ENCODE peak calls at places on chromosomes 4 and X, in seven cellular contexts. One of them, this sample, is unnamed.

GRCh38 chrX:17527135-17527701 is 152.2 kb downstream of the NHS start:
- DNase-seq in right lobe of liver: no peak
- DNase-seq in A549: no peak
- DNase-seq in fibroblast of lung: peak
- DNase-seq in mammary epithelial cell: no peak
- DNase-seq in mesothelial cell of epicardium: no peak
- DNase-seq in MCF 10A: peak
- DNase-seq in this sample: no peak

GRCh38 chr4:155657985-155658384 is 8.7 kb upstream of the GUCY1A1 start:
- DNase-seq in right lobe of liver: no peak
- DNase-seq in A549: no peak
- DNase-seq in fibroblast of lung: no peak
- DNase-seq in mammary epithelial cell: no peak
- DNase-seq in mesothelial cell of epicardium: no peak
- DNase-seq in MCF 10A: no peak
- DNase-seq in this sample: no peak

GRCh38 chrX:105375816-105376215 is 155.3 kb upstream of the TEX13A start:
- DNase-seq in right lobe of liver: no peak
- DNase-seq in A549: no peak
- DNase-seq in fibroblast of lung: peak
- DNase-seq in mammary epithelial cell: peak
- DNase-seq in mesothelial cell of epicardium: no peak
- DNase-seq in MCF 10A: peak
- DNase-seq in this sample: no peak

GRCh38 chr4:47525154-47525819 is 40.2 kb downstream of the ATP10D start:
- DNase-seq in right lobe of liver: no peak
- DNase-seq in A549: peak
- DNase-seq in fibroblast of lung: peak
- DNase-seq in mammary epithelial cell: peak
- DNase-seq in mesothelial cell of epicardium: no peak
- DNase-seq in MCF 10A: peak
- DNase-seq in this sample: no peak

GRCh38 chr4:133162941-133163340 is 13.8 kb downstream of the PCDH10 start:
- DNase-seq in right lobe of liver: no peak
- DNase-seq in A549: no peak
- DNase-seq in fibroblast of lung: peak
- DNase-seq in mammary epithelial cell: no peak
- DNase-seq in mesothelial cell of epicardium: no peak
- DNase-seq in MCF 10A: no peak
- DNase-seq in this sample: no peak

GRCh38 chr4:125833-126232 is 1.5 kb downstream of the ZNF718 start:
- DNase-seq in right lobe of liver: no peak
- DNase-seq in A549: no peak
- DNase-seq in fibroblast of lung: no peak
- DNase-seq in mammary epithelial cell: peak
- DNase-seq in mesothelial cell of epicardium: no peak
- DNase-seq in MCF 10A: no peak
- DNase-seq in this sample: no peak

GRCh38 chr4:78799551-78800495 is 23.7 kb downstream of the BMP2K start:
- DNase-seq in right lobe of liver: no peak
- DNase-seq in A549: no peak
- DNase-seq in fibroblast of lung: peak
- DNase-seq in mammary epithelial cell: peak
- DNase-seq in mesothelial cell of epicardium: no peak
- DNase-seq in MCF 10A: peak
- DNase-seq in this sample: no peak

GRCh38 chr4:75800972-75801371 is 76.6 kb downstream of the USO1 start:
- DNase-seq in right lobe of liver: no peak
- DNase-seq in A549: no peak
- DNase-seq in fibroblast of lung: no peak
- DNase-seq in mammary epithelial cell: peak
- DNase-seq in mesothelial cell of epicardium: no peak
- DNase-seq in MCF 10A: peak
- DNase-seq in this sample: no peak

GRCh38 chrX:153731117-153731844 is 6.6 kb downstream of the ABCD1 start:
- DNase-seq in right lobe of liver: no peak
- DNase-seq in A549: no peak
- DNase-seq in fibroblast of lung: no peak
- DNase-seq in mammary epithelial cell: no peak
- DNase-seq in mesothelial cell of epicardium: no peak
- DNase-seq in MCF 10A: peak
- DNase-seq in this sample: no peak

GRCh38 chrX:87409113-87409841 is 108.3 kb upstream of the KLHL4 start:
- DNase-seq in right lobe of liver: peak
- DNase-seq in A549: peak
- DNase-seq in fibroblast of lung: peak
- DNase-seq in mammary epithelial cell: peak
- DNase-seq in mesothelial cell of epicardium: no peak
- DNase-seq in MCF 10A: peak
- DNase-seq in this sample: peak

GRCh38 chr4:117096886-117097285 is 11.5 kb upstream of the TRAM1L1 start:
- DNase-seq in right lobe of liver: no peak
- DNase-seq in A549: no peak
- DNase-seq in fibroblast of lung: no peak
- DNase-seq in mammary epithelial cell: no peak
- DNase-seq in mesothelial cell of epicardium: no peak
- DNase-seq in MCF 10A: no peak
- DNase-seq in this sample: no peak

GRCh38 chrX:153423652-153424051 is 12.4 kb downstream of the ZFP92 start:
- DNase-seq in right lobe of liver: peak
- DNase-seq in A549: no peak
- DNase-seq in fibroblast of lung: no peak
- DNase-seq in mammary epithelial cell: no peak
- DNase-seq in mesothelial cell of epicardium: no peak
- DNase-seq in MCF 10A: peak
- DNase-seq in this sample: no peak

GRCh38 chr4:149161247-149161646 is 654.4 kb downstream of the IQCM start:
- DNase-seq in right lobe of liver: no peak
- DNase-seq in A549: no peak
- DNase-seq in fibroblast of lung: peak
- DNase-seq in mammary epithelial cell: no peak
- DNase-seq in mesothelial cell of epicardium: no peak
- DNase-seq in MCF 10A: peak
- DNase-seq in this sample: peak

GRCh38 chr4:104677122-104677521 is 182.4 kb upstream of the CXXC4 start:
- DNase-seq in right lobe of liver: no peak
- DNase-seq in A549: no peak
- DNase-seq in fibroblast of lung: peak
- DNase-seq in mammary epithelial cell: no peak
- DNase-seq in mesothelial cell of epicardium: no peak
- DNase-seq in MCF 10A: no peak
- DNase-seq in this sample: no peak

GRCh38 chr4:70718811-70719604 is 2.8 kb upstream of the RUFY3 start:
- DNase-seq in right lobe of liver: no peak
- DNase-seq in A549: no peak
- DNase-seq in fibroblast of lung: peak
- DNase-seq in mammary epithelial cell: peak
- DNase-seq in mesothelial cell of epicardium: no peak
- DNase-seq in MCF 10A: no peak
- DNase-seq in this sample: no peak

DNA sequence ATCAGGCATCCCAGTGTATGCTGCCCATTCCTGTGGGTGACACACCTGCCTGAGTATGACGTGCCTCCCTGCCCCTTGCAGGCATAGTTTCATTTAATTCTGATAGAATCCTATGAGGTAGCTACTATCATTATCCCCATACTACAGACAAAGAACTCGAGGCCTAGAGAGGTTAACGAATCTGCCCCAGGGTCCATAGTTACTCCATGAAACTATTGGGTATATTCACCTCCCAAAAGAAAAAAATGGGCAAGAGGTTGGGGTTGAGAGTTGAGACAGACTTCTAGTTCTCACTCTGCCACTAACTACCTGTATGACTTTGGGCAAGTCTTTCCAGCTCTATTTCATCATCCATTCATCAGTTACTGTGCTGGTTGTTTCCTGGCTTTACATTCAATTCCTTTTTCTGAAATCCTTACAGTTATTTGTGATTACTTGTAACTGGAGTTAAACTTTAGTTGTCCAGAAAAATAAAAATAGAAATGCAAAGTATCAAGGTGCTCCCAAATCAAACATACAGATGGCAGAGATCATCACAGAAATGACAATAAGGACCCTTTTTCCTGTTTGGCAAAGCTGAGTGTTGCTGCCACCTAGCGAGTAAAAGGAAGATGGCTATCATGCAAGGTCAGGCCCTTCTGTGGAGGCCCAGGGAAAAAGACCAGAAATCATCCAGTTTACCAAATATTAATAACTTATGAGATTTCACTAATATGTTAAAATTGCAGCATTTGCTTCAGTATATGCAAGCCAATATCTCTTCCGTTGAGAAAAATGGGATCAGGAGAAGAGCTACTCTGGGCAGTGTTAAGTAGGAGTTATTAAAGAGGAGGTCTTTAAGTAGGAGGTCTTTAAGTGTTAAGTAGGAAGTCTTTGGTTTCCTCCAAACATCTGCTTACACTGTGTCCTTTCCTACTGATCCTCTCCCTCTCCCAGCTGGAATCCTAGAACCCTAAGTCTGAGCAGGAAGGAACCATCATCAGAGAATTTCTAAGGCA is 17.1 kb upstream of the MAP7D3 start:
- DNase-seq in right lobe of liver: no peak
- DNase-seq in A549: peak
- DNase-seq in fibroblast of lung: no peak
- DNase-seq in mammary epithelial cell: no peak
- DNase-seq in mesothelial cell of epicardium: no peak
- DNase-seq in MCF 10A: peak
- DNase-seq in this sample: no peak
- TF ChIP-seq CTCF in right lobe of liver: peak
- TF ChIP-seq CTCF in A549: peak
- TF ChIP-seq CTCF in fibroblast of lung: peak
- TF ChIP-seq CTCF in mammary epithelial cell: peak
- TF ChIP-seq CTCF in mesothelial cell of epicardium: peak
- TF ChIP-seq CTCF in MCF 10A: peak
- TF ChIP-seq CTCF in this sample: peak

GRCh38 chrX:45781901-45782553 is 581.4 kb upstream of the DIPK2B start:
- DNase-seq in right lobe of liver: no peak
- DNase-seq in A549: peak
- DNase-seq in fibroblast of lung: peak
- DNase-seq in mammary epithelial cell: peak
- DNase-seq in mesothelial cell of epicardium: no peak
- DNase-seq in MCF 10A: peak
- DNase-seq in this sample: no peak
- TF ChIP-seq CTCF in right lobe of liver: peak
- TF ChIP-seq CTCF in A549: peak
- TF ChIP-seq CTCF in fibroblast of lung: peak
- TF ChIP-seq CTCF in mammary epithelial cell: peak
- TF ChIP-seq CTCF in mesothelial cell of epicardium: no peak
- TF ChIP-seq CTCF in MCF 10A: peak
- TF ChIP-seq CTCF in this sample: peak

GRCh38 chr4:73257242-73257994 is 1.2 kb downstream of the ANKRD17 start:
- DNase-seq in right lobe of liver: peak
- DNase-seq in A549: peak
- DNase-seq in fibroblast of lung: peak
- DNase-seq in mammary epithelial cell: peak
- DNase-seq in mesothelial cell of epicardium: peak
- DNase-seq in MCF 10A: peak
- DNase-seq in this sample: peak

GRCh38 chr4:73257995-73258667 is 467 bp downstream of the ANKRD17 start:
- DNase-seq in right lobe of liver: peak
- DNase-seq in A549: peak
- DNase-seq in fibroblast of lung: peak
- DNase-seq in mammary epithelial cell: peak
- DNase-seq in mesothelial cell of epicardium: no peak
- DNase-seq in MCF 10A: peak
- DNase-seq in this sample: no peak

GRCh38 chr4:73259552-73260140 is 1.0 kb upstream of the ANKRD17 start:
- DNase-seq in right lobe of liver: no peak
- DNase-seq in A549: no peak
- DNase-seq in fibroblast of lung: peak
- DNase-seq in mammary epithelial cell: no peak
- DNase-seq in mesothelial cell of epicardium: no peak
- DNase-seq in MCF 10A: no peak
- DNase-seq in this sample: no peak

GRCh38 chr4:73258668-73259551 is at the start of gene ANKRD17:
- DNase-seq in right lobe of liver: peak
- DNase-seq in A549: peak
- DNase-seq in fibroblast of lung: peak
- DNase-seq in mammary epithelial cell: peak
- DNase-seq in mesothelial cell of epicardium: peak
- DNase-seq in MCF 10A: peak
- DNase-seq in this sample: peak
- TF ChIP-seq CTCF in right lobe of liver: no peak
- TF ChIP-seq CTCF in A549: no peak
- TF ChIP-seq CTCF in fibroblast of lung: no peak
- TF ChIP-seq CTCF in mammary epithelial cell: no peak
- TF ChIP-seq CTCF in mesothelial cell of epicardium: peak
- TF ChIP-seq CTCF in MCF 10A: no peak
- TF ChIP-seq CTCF in this sample: no peak

DNA sequence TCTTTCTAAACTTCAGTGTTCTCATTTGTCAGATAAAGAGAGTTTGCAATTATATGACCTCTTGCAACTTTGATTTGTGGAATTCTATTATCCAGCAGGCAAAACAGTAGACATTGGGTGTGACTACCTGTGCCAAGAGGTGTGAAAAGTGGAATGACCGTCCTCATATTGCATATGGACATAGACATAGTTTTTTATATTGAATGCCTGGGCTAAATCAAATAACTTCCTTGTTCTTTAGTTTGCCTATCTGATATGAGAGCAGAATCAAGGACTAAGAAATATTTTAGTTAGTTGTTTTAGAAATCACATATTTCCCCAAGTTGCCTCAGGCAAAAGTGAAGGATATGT is 117.7 kb upstream of the KLF8 start:
- DNase-seq in right lobe of liver: no peak
- DNase-seq in A549: no peak
- DNase-seq in fibroblast of lung: no peak
- DNase-seq in mammary epithelial cell: no peak
- DNase-seq in mesothelial cell of epicardium: no peak
- DNase-seq in MCF 10A: no peak
- DNase-seq in this sample: no peak
- TF ChIP-seq CTCF in right lobe of liver: no peak
- TF ChIP-seq CTCF in A549: no peak
- TF ChIP-seq CTCF in fibroblast of lung: no peak
- TF ChIP-seq CTCF in mammary epithelial cell: no peak
- TF ChIP-seq CTCF in mesothelial cell of epicardium: no peak
- TF ChIP-seq CTCF in MCF 10A: no peak
- TF ChIP-seq CTCF in this sample: no peak

DNA sequence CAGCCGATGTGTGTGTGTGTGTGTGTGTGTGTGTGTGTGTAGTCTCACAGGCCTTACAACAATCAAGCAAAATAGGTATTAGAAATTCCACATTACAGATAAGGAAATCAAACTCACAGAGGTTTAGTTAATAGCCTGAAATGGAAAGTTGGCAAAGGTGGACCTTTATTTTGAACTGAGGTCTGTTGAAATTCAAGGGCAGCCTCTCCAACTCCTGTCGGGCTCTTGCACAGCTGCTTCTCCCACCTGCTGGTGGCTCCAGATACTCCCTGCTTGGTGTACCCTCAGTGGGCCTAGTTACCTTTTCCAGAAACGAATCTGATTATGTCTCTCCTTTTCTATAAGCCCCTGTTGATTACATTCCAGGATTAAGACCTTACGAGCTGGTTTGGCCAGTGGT is 195.9 kb downstream of the MGST2 start:
- DNase-seq in right lobe of liver: peak
- DNase-seq in A549: no peak
- DNase-seq in fibroblast of lung: no peak
- DNase-seq in mammary epithelial cell: no peak
- DNase-seq in mesothelial cell of epicardium: no peak
- DNase-seq in MCF 10A: no peak
- DNase-seq in this sample: no peak
- TF ChIP-seq CTCF in right lobe of liver: peak
- TF ChIP-seq CTCF in A549: no peak
- TF ChIP-seq CTCF in fibroblast of lung: no peak
- TF ChIP-seq CTCF in mammary epithelial cell: no peak
- TF ChIP-seq CTCF in mesothelial cell of epicardium: no peak
- TF ChIP-seq CTCF in MCF 10A: no peak
- TF ChIP-seq CTCF in this sample: no peak

GRCh38 chr4:182255421-182256190 is 12.4 kb downstream of the TENM3 start:
- DNase-seq in right lobe of liver: no peak
- DNase-seq in A549: no peak
- DNase-seq in fibroblast of lung: no peak
- DNase-seq in mammary epithelial cell: no peak
- DNase-seq in mesothelial cell of epicardium: no peak
- DNase-seq in MCF 10A: peak
- DNase-seq in this sample: no peak
- TF ChIP-seq CTCF in right lobe of liver: no peak
- TF ChIP-seq CTCF in A549: no peak
- TF ChIP-seq CTCF in fibroblast of lung: no peak
- TF ChIP-seq CTCF in mammary epithelial cell: no peak
- TF ChIP-seq CTCF in mesothelial cell of epicardium: no peak
- TF ChIP-seq CTCF in MCF 10A: no peak
- TF ChIP-seq CTCF in this sample: no peak